ENCODE peak calls at places on chromosome 17, in seven cellular contexts. N is fibroblast of pulmonary artery, H is fibroblast of mammary gland, A is MCF 10A, Z is RPMI8226, U is nephron progenitor cell, W is NCI-H2081. G is an unnamed sample.

GRCh38 chr17:28521296-28522085 is 15.3 kb downstream of the FOXN1 start:
- DNase-seq in N (no peak), H (no peak), A (no peak), Z (no peak), U (peak), W (no peak), G (no peak)

GRCh38 chr17:77594416-77595209 is 363.9 kb upstream of the TNRC6C start:
- DNase-seq in N (no peak), H (no peak), A (no peak), Z (no peak), U (no peak), W (no peak), G (no peak)

GRCh38 chr17:39151680-39152058 is 232 bp upstream of the PLXDC1 start:
- DNase-seq in N (no peak), H (no peak), A (no peak), Z (no peak), U (peak), W (no peak), G (no peak)

GRCh38 chr17:83143817-83144231 is 64.4 kb downstream of the METRNL start:
- DNase-seq in N (no peak), H (no peak), A (no peak), Z (no peak), U (no peak), W (no peak), G (no peak)

GRCh38 chr17:29826045-29826692 is 103.9 kb downstream of the SSH2 start:
- DNase-seq in N (no peak), H (no peak), A (no peak), Z (no peak), U (no peak), W (no peak), G (no peak)

GRCh38 chr17:29568331-29569244 is at the start of gene TP53I13:
- DNase-seq in N (peak), H (peak), A (peak), Z (peak), U (peak), W (peak), G (no peak)

GRCh38 chr17:55175788-55176425 is 88.9 kb upstream of the HLF start:
- DNase-seq in N (no peak), H (no peak), A (no peak), Z (no peak), U (no peak), W (no peak), G (no peak)

GRCh38 chr17:78484300-78485159 is 92.7 kb downstream of the DNAH17 start:
- DNase-seq in N (no peak), H (no peak), A (no peak), Z (peak), U (peak), W (no peak), G (no peak)

GRCh38 chr17:79338589-79338988 is 264.0 kb downstream of the ENGASE start:
- DNase-seq in N (no peak), H (peak), A (peak), Z (no peak), U (no peak), W (no peak), G (no peak)

GRCh38 chr17:77423589-77424451 is 283.1 kb downstream of the SEC14L1 start:
- DNase-seq in N (peak), H (peak), A (peak), Z (no peak), U (no peak), W (no peak), G (peak)

GRCh38 chr17:43809121-43809520 is 23.8 kb downstream of the MPP3 start:
- DNase-seq in N (no peak), H (no peak), A (no peak), Z (no peak), U (no peak), W (no peak), G (no peak)

GRCh38 chr17:1554751-1555617 is 7.6 kb downstream of the PITPNA start:
- DNase-seq in N (no peak), H (no peak), A (no peak), Z (no peak), U (no peak), W (no peak), G (no peak)

GRCh38 chr17:20281860-20282259 is 185.5 kb downstream of the LGALS9B start:
- DNase-seq in N (no peak), H (no peak), A (no peak), Z (no peak), U (no peak), W (peak), G (peak)

GRCh38 chr17:73189417-73190099 is 3.3 kb upstream of the COG1 start:
- DNase-seq in N (peak), H (peak), A (peak), Z (peak), U (peak), W (peak), G (peak)

GRCh38 chr17:64107517-64108235 is 22.3 kb downstream of the ERN1 start:
- DNase-seq in N (no peak), H (no peak), A (no peak), Z (peak), U (no peak), W (peak), G (no peak)

GRCh38 chr17:34639706-34640425 is 60.5 kb downstream of the TMEM132E start:
- DNase-seq in N (no peak), H (no peak), A (no peak), Z (no peak), U (no peak), W (no peak), G (no peak)

GRCh38 chr17:19011581-19011980 is 7.0 kb upstream of the FAM83G start:
- DNase-seq in N (no peak), H (no peak), A (no peak), Z (no peak), U (no peak), W (no peak), G (no peak)

GRCh38 chr17:45686250-45686649 is 97.9 kb upstream of the CRHR1 start:
- DNase-seq in N (no peak), H (no peak), A (no peak), Z (no peak), U (no peak), W (no peak), G (no peak)

GRCh38 chr17:40471856-40472732 is 28.8 kb downstream of the IGFBP4 start:
- DNase-seq in N (no peak), H (no peak), A (peak), Z (no peak), U (no peak), W (no peak), G (no peak)

GRCh38 chr17:9237661-9238301 is 216.5 kb downstream of the NTN1 start:
- DNase-seq in N (no peak), H (no peak), A (no peak), Z (no peak), U (no peak), W (peak), G (no peak)

GRCh38 chr17:81566461-81567126 is 14.4 kb upstream of the FAAP100 start:
- DNase-seq in N (peak), H (peak), A (peak), Z (peak), U (no peak), W (peak), G (peak)

G was measured in pons.